ENCODE peak calls at places on chromosomes 4 and X, in six cellular contexts. X, N, E, Z, J and P are unnamed samples.
A peak's percentile ranks its signal among the peaks of the same experiment; 100 is the strongest.

GRCh38 chrX:133796282-133796681 is 189.1 kb downstream of the GPC3 start:
- DNase-seq in X (no peak), N (no peak), E (no peak), Z (no peak), J (no peak), P (no peak)

GRCh38 chr4:64144994-64145393 is 264.3 kb downstream of the TECRL start:
- DNase-seq in X (no peak), N (no peak), E (peak; percentile 73), Z (no peak), J (no peak), P (no peak)

GRCh38 chrX:9569875-9570274 is 105.0 kb downstream of the TBL1X start:
- DNase-seq in X (no peak), N (no peak), E (no peak), Z (peak; percentile 80), J (no peak), P (peak; percentile 28)

GRCh38 chrX:135410861-135411627 is 10.7 kb upstream of the SMIM10L2A start:
- DNase-seq in X (no peak), N (no peak), E (no peak), Z (no peak), J (no peak), P (no peak)

GRCh38 chrX:118345045-118345400 is 883 bp upstream of the WDR44 start:
- DNase-seq in X (no peak), N (no peak), E (no peak), Z (peak; percentile 2), J (no peak), P (no peak)

GRCh38 chrX:10932842-10933440 is 178.2 kb upstream of the HCCS start:
- DNase-seq in X (no peak), N (peak; percentile 38), E (peak; percentile 80), Z (no peak), J (no peak), P (no peak)

GRCh38 chr4:3461515-3462291 is 1.4 kb upstream of the DOK7 start:
- DNase-seq in X (no peak), N (no peak), E (peak; percentile 83), Z (peak; percentile 75), J (no peak), P (peak; percentile 86)

GRCh38 chr4:163048447-163048846 is 118.2 kb downstream of the NAF1 start:
- DNase-seq in X (no peak), N (peak; percentile 67), E (peak; percentile 51), Z (peak; percentile 26), J (no peak), P (peak; percentile 32)

GRCh38 chr4:48439988-48440387 is 43.2 kb upstream of the SLC10A4 start:
- DNase-seq in X (no peak), N (no peak), E (no peak), Z (peak; percentile 72), J (no peak), P (no peak)

GRCh38 chr4:137495578-137495977 is 36.7 kb downstream of the PCDH18 start:
- DNase-seq in X (no peak), N (no peak), E (peak; percentile 31), Z (no peak), J (no peak), P (no peak)

GRCh38 chr4:124737619-124738018 is 25.1 kb upstream of the ANKRD50 start:
- DNase-seq in X (no peak), N (peak; percentile 9), E (peak; percentile 55), Z (no peak), J (no peak), P (no peak)

GRCh38 chr4:7978489-7978888 is 38.8 kb upstream of the AFAP1 start:
- DNase-seq in X (no peak), N (no peak), E (peak; percentile 82), Z (no peak), J (no peak), P (peak; percentile 41)

GRCh38 chr4:146638801-146639351 is at the start of gene POU4F2:
- DNase-seq in X (no peak), N (peak; percentile 52), E (no peak), Z (peak; percentile 56), J (no peak), P (no peak)

GRCh38 chr4:156939801-156940200 is 31.8 kb downstream of the PDGFC start:
- DNase-seq in X (no peak), N (peak; percentile 53), E (no peak), Z (no peak), J (no peak), P (no peak)

GRCh38 chr4:123127218-123127617 is 204.8 kb upstream of the NUDT6 start:
- DNase-seq in X (no peak), N (peak; percentile 48), E (peak; percentile 37), Z (peak; percentile 30), J (no peak), P (no peak)